ENCODE peak calls at places on chromosome 7, in ten cellular contexts. V, U, X, F, J, K, Z, O, N and C are unnamed samples.

GRCh38 chr7:141073173-141073640 is 657 bp upstream of the TMEM178B start:
- DNase-seq in V (peak; percentile 15), U (peak; percentile 46), X (no peak), F (peak; percentile 68), J (no peak), K (no peak), Z (peak; percentile 35), O (peak; percentile 36), N (no peak), C (no peak)

GRCh38 chr7:25857376-25858067 is 294.5 kb upstream of the NFE2L3 start:
- DNase-seq in V (peak; percentile 96), U (peak; percentile 70), X (no peak), F (peak; percentile 73), J (peak; percentile 72), K (peak; percentile 67), Z (no peak), O (no peak), N (peak; percentile 76), C (no peak)

GRCh38 chr7:47529826-47530555 is 51.9 kb downstream of the TNS3 start:
- DNase-seq in V (no peak), U (no peak), X (no peak), F (no peak), J (no peak), K (no peak), Z (no peak), O (no peak), N (no peak), C (no peak)

GRCh38 chr7:151174246-151175046 is 7.0 kb upstream of the GBX1 start:
- DNase-seq in V (no peak), U (no peak), X (no peak), F (peak; percentile 36), J (no peak), K (no peak), Z (peak; percentile 31), O (peak; percentile 21), N (no peak), C (no peak)

GRCh38 chr7:101402081-101402779 is 39.6 kb downstream of the COL26A1 start:
- DNase-seq in V (peak; percentile 83), U (no peak), X (no peak), F (peak; percentile 22), J (no peak), K (peak; percentile 67), Z (no peak), O (no peak), N (no peak), C (no peak)

GRCh38 chr7:36673703-36674102 is 50.6 kb downstream of the AOAH start:
- DNase-seq in V (no peak), U (no peak), X (no peak), F (no peak), J (no peak), K (no peak), Z (no peak), O (no peak), N (no peak), C (no peak)

GRCh38 chr7:124662937-124663336 is 102.7 kb downstream of the GPR37 start:
- DNase-seq in V (no peak), U (no peak), X (no peak), F (no peak), J (no peak), K (no peak), Z (no peak), O (no peak), N (no peak), C (no peak)

GRCh38 chr7:5284304-5285281 is 1.9 kb downstream of the SLC29A4 start:
- DNase-seq in V (peak; percentile 70), U (peak; percentile 79), X (peak; percentile 54), F (peak; percentile 15), J (no peak), K (peak; percentile 55), Z (no peak), O (peak; percentile 32), N (peak; percentile 86), C (peak; percentile 19)

GRCh38 chr7:44333971-44334733 is 8.8 kb upstream of the CAMK2B start:
- DNase-seq in V (peak; percentile 72), U (no peak), X (no peak), F (no peak), J (no peak), K (no peak), Z (no peak), O (no peak), N (no peak), C (no peak)